ENCODE peak calls at places on chromosomes 12 and 14, in nine cellular contexts. E is stimulated activated naive CD4-positive, alpha-beta T cell treated with Interleukin-2 at 50 U/mL for 16 hours; T is EH; L is stomach; G is activated T-cell treated with anti-CD3 and anti-CD28 coated beads for 1 hour; C is H1; P is neuronal stem cell; D is T-helper 2 cell; Y is central memory CD8-positive, alpha-beta T cell. H is an unnamed sample.

GRCh38 chr12:105444809-105445102 is 114.3 kb downstream of the C12orf75 start:
- DNase-seq in T (peak), Y (no peak), P (no peak), D (no peak), G (no peak), L (no peak), E (no peak), C (no peak), H (no peak)

GRCh38 chr12:66182956-66183355 is 6.1 kb upstream of the IRAK3 start:
- DNase-seq in E (no peak), L (no peak), D (no peak), Y (no peak), C (no peak), P (no peak), G (no peak), T (no peak), H (no peak)

GRCh38 chr14:36773136-36773540 is 111.5 kb downstream of the PAX9 start:
- DNase-seq in E (no peak), Y (no peak), D (no peak), T (peak), G (no peak), C (no peak), P (no peak), L (no peak), H (no peak)

GRCh38 chr12:15131462-15131861 is 89.8 kb downstream of the RERG start:
- DNase-seq in C (no peak), D (no peak), T (peak), Y (no peak), L (no peak), E (no peak), G (no peak), P (no peak), H (no peak)

GRCh38 chr12:93614917-93615596 is 42.6 kb downstream of the SOCS2 start:
- DNase-seq in P (no peak), C (no peak), E (no peak), L (no peak), D (no peak), T (peak), G (no peak), Y (no peak), H (no peak)

GRCh38 chr12:1494856-1495255 is 99.5 kb downstream of the FBXL14 start:
- DNase-seq in G (no peak), Y (no peak), T (no peak), E (no peak), D (no peak), L (no peak), C (peak), P (no peak), H (no peak)

GRCh38 chr12:64212066-64212746 is 9.9 kb downstream of the KICS2 start:
- DNase-seq in C (no peak), Y (no peak), D (no peak), P (no peak), G (no peak), E (no peak), T (no peak), L (no peak), H (no peak)

GRCh38 chr12:127133675-127134335 is 1133.2 kb upstream of the TMEM132C start:
- DNase-seq in G (no peak), Y (no peak), T (no peak), D (no peak), C (peak), E (no peak), P (no peak), L (no peak), H (no peak)

GRCh38 chr12:49622501-49623141 is 740 bp upstream of the PRPF40B start:
- DNase-seq in D (peak), Y (peak), E (peak), G (peak), T (peak), L (peak), P (no peak), C (peak), H (peak)

GRCh38 chr12:26416550-26416949 is 221.2 kb downstream of the SSPN start:
- DNase-seq in T (no peak), G (no peak), P (no peak), L (no peak), D (no peak), Y (no peak), E (no peak), C (no peak), H (no peak)